ENCODE peak calls at places on chromosome 22, in four cellular contexts. N, E, J and W are unnamed samples.
A peak's percentile ranks its signal among the peaks of the same experiment; 100 is the strongest.

GRCh38 chr22:39176673-39177455 is 24.4 kb upstream of the CBX7 start:
- DNase-seq in E (no peak), J (no peak), N (no peak), W (no peak)

GRCh38 chr22:30183861-30184278 is 62.7 kb downstream of the LIF start:
- DNase-seq in J (no peak), N (no peak), E (no peak), W (no peak)

GRCh38 chr22:21000987-21001600 is 824 bp downstream of the THAP7 start:
- DNase-seq in E (peak; percentile 69), J (no peak), N (no peak), W (no peak)

GRCh38 chr22:45131749-45132148 is 32.0 kb upstream of the NUP50 start:
- DNase-seq in N (no peak), J (no peak), E (no peak), W (no peak)

GRCh38 chr22:50129121-50129734 is 39.4 kb downstream of the MOV10L1 start:
- DNase-seq in E (no peak), J (no peak), N (no peak), W (no peak)

GRCh38 chr22:28379075-28379806 is 300.4 kb downstream of the TTC28 start:
- DNase-seq in E (no peak), J (no peak), N (no peak), W (no peak)

GRCh38 chr22:28909375-28909774 is 26.0 kb downstream of the ZNRF3 start:
- DNase-seq in E (no peak), J (no peak), N (peak; percentile 57), W (no peak)

GRCh38 chr22:18067548-18068341 is 10.0 kb upstream of the PEX26 start:
- DNase-seq in N (no peak), E (no peak), J (no peak), W (no peak)

GRCh38 chr22:43642807-43643206 is 169.3 kb downstream of the EFCAB6 start:
- DNase-seq in N (no peak), J (no peak), E (no peak), W (no peak)

GRCh38 chr22:18103527-18104269 is 6.9 kb upstream of the TUBA8 start:
- DNase-seq in E (no peak), N (peak; percentile 65), J (no peak), W (no peak)

GRCh38 chr22:19090183-19090582 is 32.0 kb downstream of the DGCR2 start:
- DNase-seq in N (no peak), E (no peak), J (no peak), W (no peak)

GRCh38 chr22:19928207-19928606 is 13.4 kb upstream of the COMT start:
- DNase-seq in E (no peak), N (no peak), J (no peak), W (no peak)

GRCh38 chr22:39498368-39498767 is 3.7 kb upstream of the MIEF1 start:
- DNase-seq in E (no peak), J (no peak), N (no peak), W (no peak)

GRCh38 chr22:36088292-36088691 is 59.7 kb upstream of the RBFOX2 start:
- DNase-seq in J (no peak), N (no peak), E (no peak), W (no peak)

GRCh38 chr22:20584029-20584871 is 76.8 kb downstream of the MED15 start:
- DNase-seq in E (no peak), N (no peak), J (no peak), W (no peak)

GRCh38 chr22:39166547-39166946 is 14.1 kb upstream of the CBX7 start:
- DNase-seq in N (no peak), E (no peak), J (no peak), W (no peak)

GRCh38 chr22:45876136-45877035 is 100.6 kb downstream of the WNT7B start:
- DNase-seq in N (no peak), E (no peak), J (no peak), W (no peak)

GRCh38 chr22:17770180-17771077 is 3.8 kb downstream of the BID start:
- DNase-seq in N (no peak), E (no peak), J (no peak), W (no peak)

GRCh38 chr22:23826510-23827350 is 12.1 kb downstream of the DERL3 start:
- DNase-seq in E (peak; percentile 86), J (no peak), N (no peak), W (no peak)

GRCh38 chr22:27183474-27183873 is 526.1 kb downstream of the MIAT start:
- DNase-seq in N (no peak), E (no peak), J (no peak), W (no peak)

GRCh38 chr22:34709641-34710040 is 356.3 kb upstream of the ISX start:
- DNase-seq in J (no peak), E (no peak), N (no peak), W (no peak)

DNA sequence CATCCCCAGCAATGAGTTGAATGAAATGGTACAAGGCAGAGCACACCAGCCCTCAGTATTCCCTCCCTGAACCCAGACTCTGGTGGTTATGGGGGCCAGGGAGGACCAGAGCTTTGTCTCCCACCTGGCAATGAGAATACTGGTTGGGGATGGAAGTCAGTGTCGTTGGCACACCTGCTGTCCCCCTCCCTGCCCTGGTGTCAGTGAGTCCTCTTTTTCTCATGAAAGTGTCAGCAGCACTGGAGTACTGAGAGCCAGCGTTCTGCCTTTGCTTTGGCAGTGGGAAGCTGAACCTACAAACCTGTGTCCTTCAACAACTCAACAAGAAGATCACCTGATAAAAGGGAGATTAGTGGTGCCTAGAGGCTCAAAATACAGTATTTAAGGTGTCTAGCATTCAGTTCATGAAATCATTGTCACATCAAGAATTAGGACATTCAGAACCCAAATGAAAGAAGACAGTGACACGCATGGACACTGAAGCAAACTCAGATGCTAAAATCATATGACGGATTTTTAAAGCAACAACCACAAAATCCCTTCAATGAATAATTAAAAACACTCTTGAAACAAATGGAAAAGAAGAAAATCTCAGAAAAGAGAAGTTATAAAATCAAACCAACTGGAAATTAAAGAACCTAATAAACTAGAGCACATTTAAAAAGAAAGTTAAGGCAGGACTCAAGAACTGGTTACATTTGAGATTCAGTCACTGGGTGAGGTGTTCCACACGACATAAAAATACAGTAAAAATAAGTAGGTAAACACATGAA is 77.5 kb upstream of the VPREB1 start:
- DNase-seq in N (no peak), E (no peak), J (no peak), W (no peak)
- TF ChIP-seq YY1 in N (no peak), E (no peak), J (no peak), W (no peak)

DNA sequence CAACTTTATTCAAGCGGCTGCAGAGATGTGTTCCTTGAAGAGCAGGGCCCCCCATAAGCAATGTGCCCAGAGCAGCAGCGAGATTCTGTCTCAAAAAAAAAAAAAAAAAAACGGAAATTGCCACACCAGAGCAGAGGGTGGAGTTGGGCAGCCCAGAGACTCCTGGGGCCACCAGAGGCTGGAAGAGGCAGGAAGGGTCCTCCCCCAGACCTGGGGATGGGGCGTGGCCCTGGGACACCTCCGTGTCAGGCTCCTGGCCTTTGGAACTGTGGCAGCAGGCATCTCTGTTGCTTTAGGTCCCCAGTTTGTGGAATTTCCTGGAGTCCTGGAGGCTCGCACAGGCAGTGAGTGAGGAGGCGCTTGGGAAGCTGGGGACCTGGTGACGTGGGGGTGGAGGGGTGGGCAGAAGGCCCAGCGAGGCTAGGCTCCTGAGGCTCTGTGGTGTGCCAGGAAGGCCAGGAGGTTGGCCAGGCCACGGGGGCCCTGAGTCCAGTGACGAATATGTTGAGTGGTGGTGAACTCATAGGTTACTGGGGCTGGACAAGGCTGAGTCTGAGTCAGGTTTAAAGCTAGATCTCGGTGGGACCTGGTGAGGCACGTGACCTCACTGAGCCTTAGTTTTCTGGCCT is 735.6 kb downstream of the BRD1 start:
- DNase-seq in J (no peak), N (no peak), E (no peak), W (no peak)
- H3K9me3 ChIP-seq in J (no peaks in the 10 kb centered on the region), N (no peaks in the 10 kb centered on the region), E (no peaks in the 10 kb centered on the region), W (no peaks in the 10 kb centered on the region)

GRCh38 chr22:41367680-41368542 is 13.8 kb upstream of the TEF start:
- DNase-seq in N (no peak), E (no peak), J (no peak), W (no peak)

GRCh38 chr22:41368543-41368817 is 13.3 kb upstream of the TEF start:
- DNase-seq in J (no peak), N (no peak), E (no peak), W (no peak)

GRCh38 chr22:41365425-41365824 is 16.3 kb upstream of the TEF start:
- DNase-seq in J (no peak), N (no peak), E (no peak), W (no peak)

GRCh38 chr22:41366323-41367014 is 15.3 kb upstream of the TEF start:
- DNase-seq in J (no peak), E (no peak), N (no peak), W (no peak)

GRCh38 chr22:41367039-41367679 is 14.6 kb upstream of the TEF start:
- DNase-seq in E (peak; percentile 91), J (no peak), N (no peak), W (no peak)
- TF ChIP-seq YY1 in E (no peak), J (no peak), N (no peak), W (no peak)

DNA sequence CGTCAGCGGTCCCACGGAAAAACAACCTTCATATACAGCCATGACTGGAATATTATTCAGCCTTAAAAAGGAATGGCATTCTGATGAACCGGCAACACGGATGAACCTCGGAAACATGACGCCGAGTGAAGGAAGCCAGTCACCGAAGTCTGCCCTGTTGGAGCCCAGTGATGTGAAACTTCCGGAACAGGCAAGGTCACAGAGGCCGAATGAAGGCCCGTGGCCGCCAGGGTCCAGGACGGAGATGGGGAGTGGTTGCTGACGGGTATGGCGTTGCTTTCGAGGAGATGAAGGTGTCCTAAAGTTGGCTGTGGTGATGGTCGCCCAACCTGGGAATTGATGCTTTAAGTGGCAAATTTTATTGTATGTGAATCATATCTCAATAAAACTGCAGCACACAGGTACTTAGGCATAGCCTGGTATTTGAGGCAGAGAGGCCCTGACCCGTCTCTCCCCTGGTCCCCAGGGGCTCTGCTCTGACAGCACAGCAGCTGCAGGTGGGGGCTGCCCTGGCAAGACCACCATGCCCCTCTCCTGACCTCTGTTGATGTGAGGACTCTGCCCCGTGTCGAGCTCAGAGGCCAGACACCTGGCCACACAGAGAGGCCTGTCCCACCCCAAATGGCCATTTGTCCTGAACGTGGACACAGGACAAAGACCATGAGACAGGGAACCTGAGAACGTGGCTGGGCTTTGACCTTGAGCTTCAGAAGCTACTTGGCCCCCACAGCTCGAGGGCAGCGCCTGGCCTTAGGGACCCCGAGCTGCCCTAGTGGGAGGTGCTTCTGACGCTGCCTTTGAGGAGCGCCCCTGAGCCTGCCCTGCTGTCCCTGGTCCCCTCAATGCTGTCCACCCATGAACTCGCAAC is 1090.8 kb downstream of the BRD1 start:
- DNase-seq in J (no peak), N (no peak), E (no peak), W (no peak)
- H3K9me3 ChIP-seq in J (no peaks in the 10 kb centered on the region), N (no peaks in the 10 kb centered on the region), E (no peaks in the 10 kb centered on the region), W (no peaks in the 10 kb centered on the region)

DNA sequence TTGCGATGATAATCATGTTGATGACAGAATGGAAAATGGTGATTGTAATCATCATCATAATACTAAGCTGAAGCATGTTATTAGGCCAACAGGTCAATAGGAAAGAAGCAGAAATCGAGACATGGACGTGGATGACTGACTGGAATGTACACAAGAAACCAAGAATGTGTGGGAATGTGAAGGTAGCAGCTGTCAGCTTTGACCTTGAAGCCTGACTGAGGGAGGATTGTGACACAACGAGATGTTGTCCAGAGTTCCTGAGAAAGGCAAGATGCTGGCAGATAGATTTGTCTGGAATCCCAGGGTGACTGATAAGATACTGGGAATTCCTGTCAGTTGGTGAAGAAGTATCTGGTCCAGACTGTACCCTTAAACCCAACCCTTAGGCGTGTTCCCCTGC is 108.5 kb downstream of the SYN3 start:
- DNase-seq in N (no peak), J (no peak), E (peak; percentile 11), W (no peak)
- TF ChIP-seq YY1 in N (no peak), J (no peak), E (no peak), W (no peak)